ENCODE peak calls at places on chromosomes 5 and 9, in nine cellular contexts. A is mesothelial cell of epicardium; I is HS-27A; B is activated T-helper 1 cell treated with Interleukin-2 at 50 U/mL for 16 hours; W is GM06990; C is A673; R is skeletal muscle cell; J is stimulated activated CD4-positive, alpha-beta T cell treated with anti-CD3 and anti-CD28 coated beads, Interleukin-1b, Interleukin-23, amount 100 ng/mL, for 24 hours; X is stimulated activated CD8-positive, alpha-beta memory T cell treated with anti-CD3 and anti-CD28 coated beads, Interleukin-2, amount 100 ng/mL, for 1 hour. T is an unnamed sample.

GRCh38 chr5:123371575-123372179 is 51.5 kb downstream of the CEP120 start:
- DNase-seq in A (peak; percentile 42), I (peak; percentile 3), B (no peak), W (no peak), C (peak; percentile 63), R (no peak), J (peak; percentile 15), X (peak; percentile 4), T (no peak)

GRCh38 chr5:32055891-32056866 is 117.9 kb downstream of the GOLPH3 start:
- DNase-seq in A (no peak), I (no peak), B (no peak), W (no peak), C (peak; percentile 59), R (no peak), J (no peak), X (no peak), T (no peak)

GRCh38 chr5:147169399-147169798 is 65.4 kb upstream of the STK32A start:
- DNase-seq in A (no peak), I (no peak), B (no peak), W (no peak), C (no peak), R (no peak), J (no peak), X (no peak), T (no peak)

GRCh38 chr5:139210585-139210984 is 12.4 kb upstream of the SIL1 start:
- DNase-seq in A (no peak), I (no peak), B (no peak), W (no peak), C (no peak), R (no peak), J (no peak), X (no peak), T (no peak)

GRCh38 chr5:124315746-124316415 is 430.6 kb downstream of the ZNF608 start:
- DNase-seq in A (no peak), I (peak; percentile 22), B (no peak), W (no peak), C (no peak), R (peak; percentile 50), J (no peak), X (no peak), T (no peak)

GRCh38 chr9:92650839-92651621 is 18.9 kb downstream of the IPPK start:
- DNase-seq in A (no peak), I (no peak), B (no peak), W (no peak), C (peak; percentile 75), R (no peak), J (no peak), X (no peak), T (no peak)

GRCh38 chr5:132226516-132227234 is 978 bp downstream of the P4HA2 start:
- DNase-seq in A (peak; percentile 31), I (no peak), B (no peak), W (no peak), C (no peak), R (no peak), J (no peak), X (no peak), T (peak; percentile 25)

GRCh38 chr5:41112486-41113455 is 41.6 kb upstream of the MROH2B start:
- DNase-seq in A (no peak), I (no peak), B (no peak), W (no peak), C (no peak), R (no peak), J (no peak), X (no peak), T (no peak)

GRCh38 chr5:139949710-139950109 is 93.4 kb downstream of the NRG2 start:
- DNase-seq in A (peak; percentile 3), I (no peak), B (no peak), W (no peak), C (no peak), R (no peak), J (no peak), X (no peak), T (no peak)

GRCh38 chr5:127296321-127296720 is 5.7 kb downstream of the MEGF10 start:
- DNase-seq in A (no peak), I (no peak), B (no peak), W (no peak), C (peak; percentile 41), R (no peak), J (no peak), X (no peak), T (peak; percentile 60)

GRCh38 chr9:135242406-135242805 is 154.9 kb downstream of the OLFM1 start:
- DNase-seq in A (no peak), I (no peak), B (no peak), W (no peak), C (no peak), R (no peak), J (no peak), X (no peak), T (no peak)

GRCh38 chr9:214488-215448 is at the start of gene DOCK8:
- DNase-seq in A (peak; percentile 75), I (no peak), B (peak; percentile 39), W (peak; percentile 90), C (no peak), R (no peak), J (peak; percentile 15), X (peak; percentile 21), T (no peak)

GRCh38 chr5:118533166-118533565 is 455.2 kb downstream of the DTWD2 start:
- DNase-seq in A (no peak), I (no peak), B (no peak), W (no peak), C (no peak), R (no peak), J (no peak), X (no peak), T (no peak)

GRCh38 chr9:23771746-23772145 is 54.3 kb downstream of the ELAVL2 start:
- DNase-seq in A (no peak), I (no peak), B (no peak), W (no peak), C (no peak), R (no peak), J (no peak), X (no peak), T (no peak)

GRCh38 chr5:174736351-174736721 is 12.0 kb downstream of the MSX2 start:
- DNase-seq in A (no peak), I (no peak), B (no peak), W (no peak), C (no peak), R (peak; percentile 2), J (no peak), X (no peak), T (no peak)

GRCh38 chr9:127650511-127650910 is 38.4 kb downstream of the STXBP1 start:
- DNase-seq in A (no peak), I (no peak), B (no peak), W (no peak), C (no peak), R (no peak), J (no peak), X (no peak), T (no peak)

GRCh38 chr5:76710991-76711390 is 4.9 kb upstream of the F2R start:
- DNase-seq in A (no peak), I (no peak), B (no peak), W (peak; percentile 30), C (no peak), R (no peak), J (no peak), X (no peak), T (no peak)

GRCh38 chr9:35349287-35349990 is 140.5 kb upstream of the RUSC2 start:
- DNase-seq in A (no peak), I (no peak), B (no peak), W (no peak), C (no peak), R (no peak), J (no peak), X (no peak), T (no peak)

GRCh38 chr9:112337547-112337946 is 4.1 kb upstream of the PTBP3 start:
- DNase-seq in A (no peak), I (no peak), B (no peak), W (no peak), C (no peak), R (no peak), J (no peak), X (no peak), T (no peak)

GRCh38 chr9:120612218-120612617 is 32.3 kb upstream of the CDK5RAP2 start:
- DNase-seq in A (no peak), I (no peak), B (no peak), W (no peak), C (peak; percentile 11), R (no peak), J (no peak), X (no peak), T (peak; percentile 14)

GRCh38 chr9:137021979-137022619 is 5.9 kb downstream of the ABCA2 start:
- DNase-seq in A (no peak), I (no peak), B (peak; percentile 49), W (peak; percentile 70), C (peak; percentile 79), R (no peak), J (peak; percentile 49), X (peak; percentile 55), T (peak; percentile 68)

GRCh38 chr5:101206534-101206933 is 303.5 kb upstream of the ST8SIA4 start:
- DNase-seq in A (no peak), I (no peak), B (no peak), W (no peak), C (no peak), R (no peak), J (no peak), X (no peak), T (no peak)

GRCh38 chr9:70259512-70259802 is 679 bp downstream of the SMC5 start:
- DNase-seq in A (no peak), I (no peak), B (no peak), W (no peak), C (no peak), R (no peak), J (no peak), X (no peak), T (no peak)

GRCh38 chr9:110769667-110770066 is 101.1 kb downstream of the MUSK start:
- DNase-seq in A (no peak), I (no peak), B (no peak), W (no peak), C (peak; percentile 39), R (no peak), J (no peak), X (no peak), T (no peak)

GRCh38 chr9:124297553-124297905 is 39.8 kb downstream of the NEK6 start:
- DNase-seq in A (peak; percentile 61), I (peak; percentile 82), B (no peak), W (no peak), C (no peak), R (peak; percentile 91), J (no peak), X (no peak), T (peak; percentile 96)

GRCh38 chr5:74567351-74567870 is 73.1 kb downstream of the ENC1 start:
- DNase-seq in A (no peak), I (no peak), B (no peak), W (no peak), C (no peak), R (no peak), J (no peak), X (no peak), T (no peak)

GRCh38 chr9:123597926-123598556 is 242.0 kb downstream of the CRB2 start:
- DNase-seq in A (no peak), I (no peak), B (no peak), W (no peak), C (no peak), R (no peak), J (no peak), X (no peak), T (no peak)

GRCh38 chr5:22088517-22088916 is 764.6 kb downstream of the CDH12 start:
- DNase-seq in A (no peak), I (no peak), B (no peak), W (no peak), C (peak; percentile 17), R (no peak), J (no peak), X (no peak), T (no peak)

GRCh38 chr5:2861605-2862004 is 110.1 kb upstream of the IRX2 start:
- DNase-seq in A (no peak), I (no peak), B (no peak), W (no peak), C (no peak), R (no peak), J (no peak), X (no peak), T (no peak)

GRCh38 chr5:10595678-10596309 is 31.9 kb downstream of the ANKRD33B start:
- DNase-seq in A (no peak), I (peak; percentile 74), B (no peak), W (no peak), C (peak; percentile 59), R (peak; percentile 76), J (no peak), X (no peak), T (peak; percentile 81)

GRCh38 chr5:117624226-117624625 is 1049.6 kb upstream of the SEMA6A start:
- DNase-seq in A (no peak), I (no peak), B (no peak), W (no peak), C (no peak), R (no peak), J (no peak), X (no peak), T (no peak)